ENCODE peak calls at places on chromosomes 7 and 10, in nine cellular contexts. C is uterus, D is breast epithelium, G is HepG2, E is IMR-90, H is left ventricle myocardium inferior, X is Panc1, F is astrocyte, U is fibroblast of lung. S is an unnamed sample.

GRCh38 chr10:119438717-119439116 is 103.8 kb downstream of the RGS10 start:
- DNase-seq in C (no peak), D (no peak), G (no peak), E (no peak), H (no peak), X (no peak), F (no peak), U (no peak), S (no peak)

GRCh38 chr7:41205600-41205999 is 497.3 kb downstream of the INHBA start:
- DNase-seq in C (no peak), D (no peak), G (no peak), E (no peak), H (no peak), X (no peak), F (no peak), U (no peak), S (no peak)

GRCh38 chr7:152850420-152850819 is 90.9 kb downstream of the ACTR3B start:
- DNase-seq in C (no peak), D (no peak), G (no peak), E (no peak), H (no peak), X (no peak), F (no peak), U (no peak), S (no peak)

GRCh38 chr10:13294784-13295183 is 5.1 kb downstream of the PHYH start:
- DNase-seq in C (no peak), D (no peak), G (no peak), E (no peak), H (no peak), X (no peak), F (no peak), U (no peak), S (no peak)

GRCh38 chr10:61408065-61408464 is 45.1 kb downstream of the TMEM26 start:
- DNase-seq in C (no peak), D (no peak), G (no peak), E (peak; percentile 23), H (no peak), X (no peak), F (no peak), U (no peak), S (no peak)

GRCh38 chr10:31697271-31698168 is 231.1 kb downstream of the ARHGAP12 start:
- DNase-seq in C (peak; percentile 83), D (peak; percentile 50), G (no peak), E (peak; percentile 85), H (peak; percentile 86), X (no peak), F (peak; percentile 77), U (peak; percentile 86), S (peak; percentile 85)

GRCh38 chr7:107312418-107312817 is 143.6 kb downstream of the HBP1 start:
- DNase-seq in C (no peak), D (no peak), G (no peak), E (peak; percentile 76), H (no peak), X (no peak), F (peak; percentile 13), U (peak; percentile 28), S (no peak)

GRCh38 chr7:22821702-22822485 is 755 bp downstream of the TOMM7 start:
- DNase-seq in C (no peak), D (no peak), G (no peak), E (no peak), H (no peak), X (no peak), F (no peak), U (no peak), S (no peak)

GRCh38 chr10:6396652-6397051 is 183.4 kb downstream of the PRKCQ start:
- DNase-seq in C (no peak), D (no peak), G (no peak), E (peak; percentile 85), H (no peak), X (no peak), F (peak; percentile 74), U (peak; percentile 74), S (no peak)

DNA sequence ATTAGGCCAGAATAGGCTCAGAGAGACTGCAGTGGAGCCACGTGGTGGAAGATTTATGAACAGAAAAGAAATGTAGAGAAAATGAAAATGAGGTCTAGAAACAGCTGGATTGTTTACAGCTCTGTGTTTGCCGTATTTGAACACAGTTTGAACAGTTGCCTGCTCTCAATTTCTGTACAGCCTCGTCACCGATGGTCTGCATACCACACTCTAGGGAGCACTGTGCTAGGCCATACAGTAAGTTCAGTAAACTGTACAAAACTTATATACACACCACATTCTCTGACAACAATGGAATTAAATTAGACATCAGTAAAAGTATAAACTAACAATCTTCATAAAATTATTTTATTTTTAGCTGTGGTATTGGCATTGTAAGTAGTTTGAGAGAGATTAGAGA is 11.1 kb upstream of the CYP2E1 start:
- DNase-seq in C (no peak), D (no peak), G (peak; percentile 4), E (peak; percentile 8), H (no peak), X (no peak), F (no peak), U (no peak), S (no peak)
- H3K9me3 ChIP-seq in C (no peaks in the 10 kb centered on the region), D (no peaks in the 10 kb centered on the region), G (peaks cover 14% of the 10 kb centered on the region), E (no peaks in the 10 kb centered on the region), H (peaks cover 7% of the 10 kb centered on the region), X (no peaks in the 10 kb centered on the region), F (no peaks in the 10 kb centered on the region), U (no peaks in the 10 kb centered on the region), S (no peaks in the 10 kb centered on the region)

GRCh38 chr7:134315679-134316538 is 821 bp downstream of the SLC35B4 start:
- DNase-seq in C (no peak), D (no peak), G (no peak), E (peak; percentile 16), H (no peak), X (no peak), F (peak; percentile 29), U (peak; percentile 46), S (no peak)
- TF ChIP-seq CTCF in C (no peak), D (no peak), G (no peak), E (no peak), H (no peak), X (no peak), F (no peak), U (no peak), S (no peak)

GRCh38 chr7:55073051-55073511 is 54.3 kb downstream of the EGFR start:
- DNase-seq in C (no peak), D (no peak), G (no peak), E (peak; percentile 81), H (no peak), X (no peak), F (peak; percentile 77), U (peak; percentile 83), S (no peak)
- H3K4me1 ChIP-seq in C (peaks cover 13% of the 10 kb centered on the region), D (no peaks in the 10 kb centered on the region), G (peaks cover 99% of the 10 kb centered on the region), E (peaks cover 32% of the 10 kb centered on the region), H (peaks cover 50% of the 10 kb centered on the region), X (peaks cover 97% of the 10 kb centered on the region), F (peaks cover 32% of the 10 kb centered on the region), U (peaks cover 33% of the 10 kb centered on the region), S (peaks cover 9% of the 10 kb centered on the region)

GRCh38 chr10:133442967-133443924 is 10.5 kb upstream of the SCART1 start:
- DNase-seq in C (peak; percentile 6), D (peak; percentile 11), G (no peak), E (no peak), H (no peak), X (no peak), F (no peak), U (no peak), S (no peak)

GRCh38 chr10:133441780-133442179 is 12.0 kb upstream of the SCART1 start:
- DNase-seq in C (peak; percentile 8), D (peak; percentile 4), G (no peak), E (no peak), H (no peak), X (no peak), F (no peak), U (no peak), S (no peak)

GRCh38 chr10:133440633-133441285 is 13.0 kb upstream of the SCART1 start:
- DNase-seq in C (peak; percentile 6), D (peak; percentile 11), G (no peak), E (no peak), H (no peak), X (no peak), F (no peak), U (no peak), S (no peak)

GRCh38 chr10:133444342-133445267 is 9.1 kb upstream of the SCART1 start:
- DNase-seq in C (no peak), D (peak; percentile 12), G (no peak), E (no peak), H (no peak), X (no peak), F (no peak), U (no peak), S (no peak)

GRCh38 chr10:133442191-133442966 is 11.4 kb upstream of the SCART1 start:
- DNase-seq in C (peak; percentile 4), D (peak; percentile 9), G (no peak), E (no peak), H (no peak), X (no peak), F (no peak), U (no peak), S (no peak)
- H3K9me3 ChIP-seq in C (peaks cover 11% of the 10 kb centered on the region), D (peaks cover 20% of the 10 kb centered on the region), G (peaks cover 9% of the 10 kb centered on the region), E (peaks cover 13% of the 10 kb centered on the region), H (peaks cover 23% of the 10 kb centered on the region), X (peaks cover 2% of the 10 kb centered on the region), F (peaks cover 2% of the 10 kb centered on the region), U (no peaks in the 10 kb centered on the region), S (peaks cover 16% of the 10 kb centered on the region)

DNA sequence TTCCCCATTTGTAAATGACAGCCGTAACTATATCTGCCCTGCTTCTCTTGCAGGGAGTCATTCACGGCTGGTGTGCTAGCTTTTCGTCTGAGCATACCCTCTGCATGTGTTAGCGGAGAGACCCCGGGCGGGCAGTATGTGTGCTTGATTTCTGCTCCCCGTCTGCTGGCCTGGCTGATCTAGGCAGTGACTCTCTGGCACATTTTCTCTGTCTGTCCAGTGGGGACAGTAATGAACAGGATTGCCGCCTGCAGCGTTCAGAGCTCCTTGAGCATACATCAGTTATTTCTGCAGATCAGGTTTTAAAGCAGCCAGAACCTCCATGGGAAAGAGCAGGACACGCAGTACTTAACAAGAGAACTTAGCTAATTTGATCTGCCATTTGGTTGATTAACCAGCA is 242.5 kb downstream of the CELF2 start:
- DNase-seq in C (no peak), D (no peak), G (no peak), E (no peak), H (no peak), X (no peak), F (no peak), U (no peak), S (no peak)
- TF ChIP-seq CTCF in C (no peak), D (no peak), G (no peak), E (no peak), H (peak; percentile 23), X (no peak), F (no peak), U (no peak), S (peak; percentile 18)

DNA sequence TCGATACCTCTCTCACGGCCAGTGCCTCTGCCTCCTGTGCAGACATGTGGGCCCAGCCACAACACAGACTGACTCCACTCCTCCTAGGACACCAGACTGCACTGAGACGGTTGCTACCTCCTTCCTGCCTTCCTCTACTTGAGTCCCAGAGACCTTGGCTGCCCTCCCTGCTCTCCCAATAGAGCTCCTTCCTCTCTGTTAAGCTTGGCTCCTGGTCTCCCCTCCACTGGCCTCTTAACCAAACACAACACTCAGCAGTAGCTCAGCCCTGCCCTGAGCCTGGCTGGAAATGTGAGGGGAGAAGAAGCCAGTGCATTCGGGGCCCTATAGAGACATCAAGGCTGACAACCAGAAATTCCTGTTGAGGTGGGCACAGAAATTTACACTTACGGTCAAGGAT is 102.0 kb downstream of the HTR5A start:
- DNase-seq in C (no peak), D (no peak), G (no peak), E (no peak), H (no peak), X (no peak), F (no peak), U (no peak), S (no peak)
- H3K4me1 ChIP-seq in C (no peaks in the 10 kb centered on the region), D (no peaks in the 10 kb centered on the region), G (no peaks in the 10 kb centered on the region), E (no peaks in the 10 kb centered on the region), H (no peaks in the 10 kb centered on the region), X (peaks cover 5% of the 10 kb centered on the region), F (no peaks in the 10 kb centered on the region), U (no peaks in the 10 kb centered on the region), S (no peaks in the 10 kb centered on the region)

GRCh38 chr7:63047546-63047945 is 951.1 kb upstream of the ZNF722 start:
- DNase-seq in C (no peak), D (no peak), G (no peak), E (no peak), H (no peak), X (no peak), F (no peak), U (no peak), S (no peak)
- H3K9me3 ChIP-seq in C (no peaks in the 10 kb centered on the region), D (peaks cover 60% of the 10 kb centered on the region), G (peaks cover 94% of the 10 kb centered on the region), E (peaks cover 55% of the 10 kb centered on the region), H (peaks cover 21% of the 10 kb centered on the region), X (no peaks in the 10 kb centered on the region), F (peaks cover 9% of the 10 kb centered on the region), U (no peaks in the 10 kb centered on the region), S (no peaks in the 10 kb centered on the region)